ENCODE peak calls at places on chromosome 13, in nine cellular contexts. U, I, Q, A, R, S, E, Z and D are unnamed samples.

GRCh38 chr13:66210677-66211076 is 1019.5 kb downstream of the PCDH9 start:
- DNase-seq in U (no peak), S (no peak), Q (no peak), Z (no peak), R (no peak), E (no peak), I (peak), A (peak), D (no peak)

GRCh38 chr13:43786766-43787517 is at the start of gene ENOX1:
- DNase-seq in I (peak), S (no peak), A (peak), R (peak), U (no peak), Q (peak), E (no peak), Z (peak), D (peak)

GRCh38 chr13:91533354-91533753 is 134.9 kb downstream of the GPC5 start:
- DNase-seq in U (no peak), E (no peak), Q (no peak), A (no peak), I (no peak), Z (no peak), S (no peak), R (no peak), D (no peak)

GRCh38 chr13:50915562-50915961 is 6.0 kb downstream of the RNASEH2B start:
- DNase-seq in U (no peak), Z (no peak), E (no peak), I (no peak), R (no peak), S (no peak), A (no peak), Q (no peak), D (no peak)

GRCh38 chr13:34913040-34913439 is 29.0 kb upstream of the NBEA start:
- DNase-seq in U (no peak), R (no peak), I (no peak), E (no peak), A (peak), S (no peak), Q (no peak), Z (no peak), D (no peak)

GRCh38 chr13:75685239-75685697 is 49.1 kb downstream of the LMO7 start:
- DNase-seq in U (no peak), I (no peak), Z (no peak), A (peak), S (no peak), E (no peak), Q (no peak), R (no peak), D (no peak)

GRCh38 chr13:66367356-66367755 is 862.8 kb downstream of the PCDH9 start:
- DNase-seq in Z (no peak), E (no peak), I (no peak), Q (no peak), S (no peak), R (no peak), U (no peak), A (peak), D (no peak)

GRCh38 chr13:40143559-40143958 is 488.1 kb downstream of the COG6 start:
- DNase-seq in E (no peak), R (no peak), U (no peak), Z (no peak), A (no peak), S (no peak), I (no peak), Q (no peak), D (no peak)

GRCh38 chr13:109979186-109979585 is 192.8 kb upstream of the IRS2 start:
- DNase-seq in Q (no peak), E (no peak), I (no peak), U (no peak), A (no peak), Z (no peak), R (no peak), S (no peak), D (no peak)

GRCh38 chr13:20182231-20182846 is 10.4 kb downstream of the GJB2 start:
- DNase-seq in I (peak), E (peak), A (peak), Z (no peak), U (no peak), S (peak), R (no peak), Q (no peak), D (peak)

GRCh38 chr13:39051157-39051556 is 12.9 kb downstream of the NHLRC3 start:
- DNase-seq in I (no peak), E (peak), S (no peak), Q (no peak), U (no peak), R (no peak), A (peak), Z (no peak), D (peak)

GRCh38 chr13:110055089-110055488 is 251.9 kb downstream of the COL4A1 start:
- DNase-seq in S (no peak), I (no peak), E (no peak), Z (no peak), R (no peak), A (no peak), U (no peak), Q (no peak), D (no peak)

GRCh38 chr13:72970956-72971355 is 87.8 kb upstream of the KLF5 start:
- DNase-seq in U (no peak), R (no peak), I (no peak), A (peak), Z (no peak), Q (no peak), S (no peak), E (no peak), D (no peak)

GRCh38 chr13:113114511-113115362 is 7.9 kb upstream of the F10 start:
- DNase-seq in Q (peak), E (no peak), U (no peak), S (no peak), A (no peak), Z (peak), R (no peak), I (no peak), D (no peak)

GRCh38 chr13:100461309-100462035 is 127.1 kb downstream of the GGACT start:
- DNase-seq in E (no peak), Z (no peak), A (no peak), I (no peak), R (no peak), Q (no peak), U (no peak), S (no peak), D (no peak)

GRCh38 chr13:37701306-37701705 is 102.7 kb upstream of the POSTN start:
- DNase-seq in R (no peak), S (no peak), Q (peak), A (peak), Z (no peak), I (no peak), U (no peak), E (no peak), D (no peak)

GRCh38 chr13:98997738-98998641 is 20.1 kb upstream of the DOCK9 start:
- DNase-seq in U (no peak), Q (no peak), Z (no peak), I (peak), A (peak), R (no peak), E (no peak), S (no peak), D (no peak)

GRCh38 chr13:19020988-19021387 is 160.6 kb downstream of the TUBA3C start:
- DNase-seq in R (no peak), Q (no peak), I (no peak), E (no peak), S (no peak), U (no peak), Z (no peak), A (no peak), D (no peak)

GRCh38 chr13:89061821-89062220 is 1390.7 kb downstream of the SLITRK5 start:
- DNase-seq in U (no peak), E (no peak), I (no peak), S (no peak), Q (no peak), Z (no peak), A (no peak), R (no peak), D (peak)

GRCh38 chr13:59012731-59013130 is 1151.0 kb downstream of the DIAPH3 start:
- DNase-seq in A (no peak), E (no peak), I (no peak), U (no peak), R (no peak), S (no peak), Z (no peak), Q (no peak), D (no peak)

GRCh38 chr13:93304868-93305613 is 78.4 kb downstream of the GPC6 start:
- DNase-seq in S (no peak), I (no peak), E (no peak), Z (no peak), U (no peak), R (no peak), A (no peak), Q (no peak), D (no peak)

GRCh38 chr13:33328691-33329090 is 43.1 kb upstream of the STARD13 start:
- DNase-seq in I (no peak), S (no peak), U (no peak), E (no peak), Q (no peak), A (peak), Z (no peak), R (no peak), D (no peak)